ENCODE peak calls at places on chromosomes 5 and 9, in nine cellular contexts. Z, S, D, T, A, B, K, W and C are unnamed samples.

GRCh38 chr5:124755565-124755964 is 9.1 kb upstream of the ZNF608 start:
- DNase-seq in Z (no peak), S (no peak), D (no peak), T (no peak), A (no peak), B (no peak), K (no peak), W (no peak), C (peak)

GRCh38 chr5:31682847-31683246 is 43.9 kb downstream of the PDZD2 start:
- DNase-seq in Z (no peak), S (no peak), D (no peak), T (no peak), A (no peak), B (no peak), K (no peak), W (no peak), C (no peak)

GRCh38 chr5:145408048-145408341 is 427.1 kb downstream of the PRELID2 start:
- DNase-seq in Z (no peak), S (no peak), D (no peak), T (no peak), A (no peak), B (no peak), K (no peak), W (no peak), C (no peak)

GRCh38 chr9:88628114-88628513 is 93.1 kb downstream of the NXNL2 start:
- DNase-seq in Z (no peak), S (no peak), D (no peak), T (no peak), A (peak), B (no peak), K (no peak), W (no peak), C (no peak)

GRCh38 chr5:488744-489688 is 35.2 kb downstream of the SLC9A3 start:
- DNase-seq in Z (no peak), S (no peak), D (no peak), T (no peak), A (no peak), B (no peak), K (no peak), W (no peak), C (peak)

GRCh38 chr9:119044801-119045200 is 324.4 kb downstream of the BRINP1 start:
- DNase-seq in Z (no peak), S (no peak), D (no peak), T (no peak), A (peak), B (no peak), K (no peak), W (no peak), C (no peak)

GRCh38 chr5:132310141-132310834 is 16.1 kb downstream of the SLC22A4 start:
- DNase-seq in Z (no peak), S (no peak), D (no peak), T (no peak), A (peak), B (no peak), K (no peak), W (no peak), C (no peak)

GRCh38 chr9:7237473-7238243 is 479.9 kb downstream of the KDM4C start:
- DNase-seq in Z (no peak), S (no peak), D (no peak), T (no peak), A (peak), B (peak), K (no peak), W (peak), C (no peak)

GRCh38 chr9:100292414-100292813 is 60.3 kb downstream of the TEX10 start:
- DNase-seq in Z (no peak), S (no peak), D (no peak), T (no peak), A (no peak), B (no peak), K (no peak), W (no peak), C (no peak)

GRCh38 chr5:132227485-132228240 is at the start of gene P4HA2:
- DNase-seq in Z (peak), S (peak), D (peak), T (peak), A (peak), B (peak), K (peak), W (peak), C (peak)

GRCh38 chr5:17248999-17249634 is 31.7 kb downstream of the BASP1 start:
- DNase-seq in Z (no peak), S (no peak), D (no peak), T (no peak), A (peak), B (no peak), K (no peak), W (peak), C (no peak)

GRCh38 chr5:132001647-132002561 is 9.6 kb downstream of the ACSL6 start:
- DNase-seq in Z (peak), S (no peak), D (no peak), T (no peak), A (no peak), B (no peak), K (no peak), W (peak), C (no peak)

GRCh38 chr9:86407022-86407421 is 52.8 kb upstream of the TUT7 start:
- DNase-seq in Z (no peak), S (peak), D (no peak), T (no peak), A (peak), B (no peak), K (peak), W (peak), C (no peak)

GRCh38 chr5:103271570-103272289 is 13.2 kb downstream of the MACIR start:
- DNase-seq in Z (no peak), S (no peak), D (no peak), T (no peak), A (no peak), B (no peak), K (peak), W (peak), C (no peak)

GRCh38 chr5:37715361-37715760 is 124.5 kb downstream of the GDNF start:
- DNase-seq in Z (no peak), S (no peak), D (no peak), T (no peak), A (no peak), B (no peak), K (no peak), W (no peak), C (no peak)

GRCh38 chr5:143434261-143435206 is 31.0 kb upstream of the NR3C1 start:
- DNase-seq in Z (peak), S (no peak), D (no peak), T (no peak), A (no peak), B (no peak), K (no peak), W (no peak), C (no peak)

GRCh38 chr5:3027866-3028635 is 276.6 kb upstream of the IRX2 start:
- DNase-seq in Z (no peak), S (no peak), D (no peak), T (no peak), A (no peak), B (no peak), K (no peak), W (no peak), C (no peak)

GRCh38 chr9:112050544-112051475 is 124.3 kb downstream of the SUSD1 start:
- DNase-seq in Z (no peak), S (peak), D (no peak), T (no peak), A (peak), B (no peak), K (no peak), W (peak), C (no peak)

GRCh38 chr9:68443560-68443959 is 87.1 kb downstream of the PGM5 start:
- DNase-seq in Z (no peak), S (no peak), D (no peak), T (no peak), A (no peak), B (no peak), K (no peak), W (no peak), C (no peak)

GRCh38 chr5:11620172-11620571 is 284.1 kb downstream of the CTNND2 start:
- DNase-seq in Z (no peak), S (no peak), D (no peak), T (no peak), A (no peak), B (no peak), K (no peak), W (no peak), C (no peak)

GRCh38 chr5:139852696-139853095 is 57.1 kb downstream of the PSD2 start:
- DNase-seq in Z (peak), S (no peak), D (no peak), T (no peak), A (no peak), B (no peak), K (no peak), W (no peak), C (no peak)

GRCh38 chr5:139848508-139849100 is 53.0 kb downstream of the PSD2 start:
- DNase-seq in Z (peak), S (no peak), D (no peak), T (no peak), A (no peak), B (no peak), K (no peak), W (peak), C (peak)

GRCh38 chr5:76468625-76469410 is 65.7 kb downstream of the IQGAP2 start:
- DNase-seq in Z (no peak), S (no peak), D (no peak), T (peak), A (no peak), B (no peak), K (no peak), W (no peak), C (no peak)

GRCh38 chr5:68086857-68087256 is 128.7 kb upstream of the PIK3R1 start:
- DNase-seq in Z (no peak), S (no peak), D (no peak), T (no peak), A (peak), B (no peak), K (no peak), W (peak), C (no peak)

GRCh38 chr9:115144706-115145105 is 26.7 kb upstream of the TNC start:
- DNase-seq in Z (no peak), S (no peak), D (no peak), T (no peak), A (no peak), B (no peak), K (peak), W (no peak), C (no peak)

GRCh38 chr5:2155556-2155955 is 272.8 kb upstream of the IRX4 start:
- DNase-seq in Z (peak), S (no peak), D (no peak), T (no peak), A (no peak), B (no peak), K (no peak), W (no peak), C (no peak)

GRCh38 chr5:79762929-79763328 is 73.3 kb downstream of the CMYA5 start:
- DNase-seq in Z (no peak), S (no peak), D (no peak), T (no peak), A (no peak), B (no peak), K (no peak), W (no peak), C (no peak)

GRCh38 chr5:84821924-84822323 is 437.2 kb upstream of the EDIL3 start:
- DNase-seq in Z (no peak), S (no peak), D (no peak), T (no peak), A (no peak), B (no peak), K (no peak), W (no peak), C (no peak)

GRCh38 chr5:78930742-78931141 is 54.4 kb downstream of the ARSB start:
- DNase-seq in Z (no peak), S (no peak), D (no peak), T (no peak), A (peak), B (no peak), K (no peak), W (peak), C (no peak)